ENCODE peak calls at places on chromosomes 4 and X, in four cellular contexts. G is K562, Y is A549, B is SK-N-SH. N is an unnamed sample.

GRCh38 chr4:1854752-1855151 is 1.2 kb downstream of the LETM1 start:
- DNase-seq in G (no peak), Y (no peak), B (no peak), N (no peak)

GRCh38 chrX:10022580-10023245 is 55.6 kb downstream of the CLDN34 start:
- DNase-seq in G (no peak), Y (peak), B (no peak), N (no peak)

GRCh38 chr4:1511441-1512041 is 105.3 kb upstream of the NKX1-1 start:
- DNase-seq in G (peak), Y (peak), B (peak), N (no peak)

GRCh38 chrX:128754130-128754529 is 701.9 kb upstream of the ACTRT1 start:
- DNase-seq in G (no peak), Y (no peak), B (no peak), N (no peak)

GRCh38 chr4:1418494-1419285 is 12.4 kb upstream of the NKX1-1 start:
- DNase-seq in G (no peak), Y (no peak), B (no peak), N (no peak)

GRCh38 chr4:88528861-88529260 is 5.3 kb upstream of the PYURF start:
- DNase-seq in G (no peak), Y (no peak), B (no peak), N (no peak)

GRCh38 chr4:186669159-186669720 is 54.4 kb downstream of the FAT1 start:
- DNase-seq in G (peak), Y (no peak), B (peak), N (no peak)

GRCh38 chr4:48767055-48767454 is 13.0 kb downstream of the FRYL start:
- DNase-seq in G (peak), Y (no peak), B (no peak), N (no peak)

GRCh38 chr4:13523591-13524503 is 20.5 kb downstream of the NKX3-2 start:
- DNase-seq in G (no peak), Y (no peak), B (peak), N (no peak)

GRCh38 chrX:44343412-44343942 is at the start of gene EFHC2:
- DNase-seq in G (peak), Y (peak), B (peak), N (no peak)

GRCh38 chrX:34875204-34875603 is 67.4 kb upstream of the FAM47B start:
- DNase-seq in G (no peak), Y (no peak), B (no peak), N (peak)

GRCh38 chrX:84907324-84907946 is 96.2 kb upstream of the APOOL start:
- DNase-seq in G (peak), Y (no peak), B (peak), N (no peak)

GRCh38 chrX:63929608-63930007 is 144.6 kb upstream of the ARHGEF9 start:
- DNase-seq in G (no peak), Y (no peak), B (no peak), N (no peak)

GRCh38 chrX:85992811-85993229 is 54.5 kb downstream of the CHM start:
- DNase-seq in G (peak), Y (no peak), B (no peak), N (peak)

GRCh38 chr4:139416073-139416673 is 37.7 kb upstream of the RAB33B start:
- DNase-seq in G (peak), Y (no peak), B (peak), N (no peak)

GRCh38 chr4:85681194-85681803 is 206.3 kb downstream of the ARHGAP24 start:
- DNase-seq in G (peak), Y (no peak), B (no peak), N (peak)

GRCh38 chr4:76993787-76994641 is 44.5 kb downstream of the SEPTIN11 start:
- DNase-seq in G (no peak), Y (no peak), B (no peak), N (no peak)

GRCh38 chr4:185841451-185841850 is 29.5 kb upstream of the SORBS2 start:
- DNase-seq in G (no peak), Y (no peak), B (no peak), N (no peak)

GRCh38 chr4:10529891-10530786 is 72.9 kb upstream of the ZNF518B start:
- DNase-seq in G (no peak), Y (no peak), B (no peak), N (no peak)

GRCh38 chrX:130654409-130654970 is 248.5 kb downstream of the ENOX2 start:
- DNase-seq in G (no peak), Y (no peak), B (peak), N (no peak)

GRCh38 chr4:94523617-94524016 is 71.9 kb downstream of the PDLIM5 start:
- DNase-seq in G (peak), Y (no peak), B (no peak), N (no peak)

GRCh38 chrX:46713672-46714487 is 45.0 kb downstream of the SLC9A7 start:
- DNase-seq in G (no peak), Y (no peak), B (no peak), N (no peak)

GRCh38 chr4:109434007-109434792 is 585 bp downstream of the SEC24B start:
- DNase-seq in G (peak), Y (no peak), B (peak), N (no peak)

GRCh38 chr4:71322425-71322824 is 16.4 kb upstream of the SLC4A4 start:
- DNase-seq in G (no peak), Y (no peak), B (no peak), N (no peak)

GRCh38 chr4:145326491-145326890 is 146.1 kb upstream of the OTUD4 start:
- DNase-seq in G (no peak), Y (no peak), B (no peak), N (no peak)

GRCh38 chr4:69025191-69025998 is 70.9 kb upstream of the UGT2B7 start:
- DNase-seq in G (peak), Y (no peak), B (no peak), N (no peak)

GRCh38 chr4:8547912-8548730 is 32.1 kb upstream of the GPR78 start:
- DNase-seq in G (no peak), Y (no peak), B (peak), N (no peak)

GRCh38 chrX:69152398-69152797 is 12.9 kb downstream of the PJA1 start:
- DNase-seq in G (no peak), Y (no peak), B (peak), N (no peak)

GRCh38 chr4:122728781-122729330 is 3.6 kb upstream of the BBS12 start:
- DNase-seq in G (no peak), Y (no peak), B (no peak), N (no peak)

GRCh38 chrX:131792789-131793462 is 230.2 kb upstream of the STK26 start:
- DNase-seq in G (no peak), Y (peak), B (peak), N (peak)

GRCh38 chr4:81502561-81502960 is 30.9 kb upstream of the RASGEF1B start:
- DNase-seq in G (no peak), Y (no peak), B (no peak), N (no peak)

GRCh38 chr4:181202249-181202648 is 1041.0 kb upstream of the TENM3 start:
- DNase-seq in G (no peak), Y (no peak), B (no peak), N (no peak)

GRCh38 chr4:41256131-41256739 is 493 bp upstream of the UCHL1 start:
- DNase-seq in G (no peak), Y (peak), B (peak), N (no peak)
- TF ChIP-seq CTCF in G (no peak), Y (no peak), B (peak), N (no peak)

GRCh38 chr4:143437937-143438336 is 75.6 kb upstream of the SMARCA5 start:
- DNase-seq in G (no peak), Y (no peak), B (no peak), N (no peak)

GRCh38 chr4:143438710-143439109 is 74.8 kb upstream of the SMARCA5 start:
- DNase-seq in G (no peak), Y (no peak), B (no peak), N (no peak)

GRCh38 chr4:143441678-143442077 is 71.8 kb upstream of the SMARCA5 start:
- DNase-seq in G (no peak), Y (no peak), B (no peak), N (no peak)

DNA sequence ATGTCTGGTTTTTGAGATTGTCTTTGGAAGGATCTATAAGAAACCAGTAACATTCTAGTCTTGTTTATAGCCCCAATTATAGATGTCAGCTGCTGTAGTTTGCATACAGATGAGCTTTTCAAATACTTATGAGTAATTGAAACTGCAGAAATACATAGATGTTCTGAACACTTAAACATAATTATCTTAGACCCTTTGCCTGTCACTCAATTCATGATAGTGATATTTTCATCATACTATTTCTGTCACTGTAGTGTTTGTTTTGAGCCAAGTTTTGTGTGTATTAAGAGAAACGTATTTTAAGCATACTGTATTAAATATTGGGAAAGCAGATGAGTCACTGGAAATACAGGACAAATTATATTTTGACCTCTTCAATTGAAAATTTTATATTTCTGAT is 69.8 kb upstream of the SMARCA5 start:
- DNase-seq in G (no peak), Y (no peak), B (no peak), N (no peak)
- TF ChIP-seq REST in G (no peak), Y (no peak), B (no peak), N (no peak)

GRCh38 chr4:102500371-102501175 is 586 bp upstream of the NFKB1 start:
- DNase-seq in G (peak), Y (no peak), B (peak), N (no peak)
- TF ChIP-seq CTCF in G (no peak), Y (no peak), B (peak), N (peak)

GRCh38 chrX:40012039-40012799 is 85.5 kb downstream of the BCOR start:
- DNase-seq in G (no peak), Y (no peak), B (no peak), N (no peak)
- TF ChIP-seq REST in G (no peak), Y (no peak), B (no peak), N (no peak)

DNA sequence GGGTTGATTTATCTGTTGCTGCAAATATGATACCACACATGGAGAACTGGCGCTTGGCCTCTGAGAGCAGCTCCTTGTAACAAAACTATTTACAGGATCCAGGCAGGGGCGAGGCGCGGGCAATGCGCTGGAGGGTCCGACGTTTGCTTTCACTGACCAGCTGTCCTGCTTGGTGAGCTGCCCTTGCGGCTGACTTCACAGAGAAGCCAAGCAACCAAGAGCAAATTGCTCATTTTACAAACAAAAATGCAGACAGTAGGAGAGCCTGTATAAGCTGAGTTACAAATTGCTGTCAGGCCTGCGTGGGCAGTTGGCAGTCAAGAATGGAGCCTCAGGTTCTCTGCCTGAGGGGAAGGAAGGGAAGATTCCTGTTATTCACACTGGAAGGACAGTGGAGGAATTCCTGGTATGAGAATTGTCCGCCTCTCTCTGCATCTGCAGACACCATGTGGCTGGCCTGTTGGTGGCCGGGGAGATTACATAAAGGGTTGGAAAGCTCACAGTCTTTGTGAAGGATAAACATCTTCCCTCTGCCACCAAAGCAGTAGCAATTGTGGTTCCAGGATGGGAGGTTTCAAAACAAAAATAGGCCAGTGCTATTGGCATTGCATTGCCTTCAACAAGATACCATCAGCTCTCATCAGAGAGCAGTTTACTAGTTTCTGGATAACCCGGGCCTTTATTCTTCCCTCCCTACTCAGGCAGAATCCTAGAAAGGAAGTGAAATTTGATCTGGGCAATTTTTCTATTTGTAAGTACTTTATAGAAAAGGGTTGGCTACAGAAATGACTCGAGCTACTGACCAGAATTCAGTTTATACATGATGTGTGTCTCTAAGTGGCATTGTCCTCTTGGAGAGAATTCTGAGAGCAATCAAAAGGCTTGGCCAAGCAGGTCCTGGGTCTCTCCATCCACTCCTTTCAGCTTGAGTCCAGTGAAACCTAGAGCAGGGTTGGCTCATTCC is 192.4 kb upstream of the LEF1 start:
- DNase-seq in G (peak), Y (no peak), B (no peak), N (no peak)
- TF ChIP-seq CTCF in G (no peak), Y (no peak), B (no peak), N (no peak)

GRCh38 chr4:83767017-83767541 is 231.2 kb downstream of the GPAT3 start:
- DNase-seq in G (no peak), Y (no peak), B (no peak), N (no peak)
- TF ChIP-seq REST in G (no peak), Y (no peak), B (no peak), N (no peak)

GRCh38 chr4:153649572-153649991 is 34.5 kb upstream of the TLR2 start:
- DNase-seq in G (peak), Y (no peak), B (no peak), N (no peak)
- TF ChIP-seq CTCF in G (peak), Y (peak), B (peak), N (peak)

N was measured in Panc1.